ENCODE peak calls at places on chromosomes 6 and 20, in six cellular contexts. F, Y, L, I, O and Z are unnamed samples.

GRCh38 chr20:18032977-18033892 is 24.5 kb downstream of the OVOL2 start:
- DNase-seq in F (peak; percentile 19), Y (no peak), L (no peak), I (no peak), O (no peak), Z (no peak)

GRCh38 chr6:114364295-114364694 is 21.5 kb upstream of the HS3ST5 start:
- DNase-seq in F (no peak), Y (peak; percentile 11), L (no peak), I (no peak), O (peak; percentile 56), Z (no peak)

GRCh38 chr6:32184084-32184640 is at the start of gene AGER:
- DNase-seq in F (no peak), Y (no peak), L (no peak), I (no peak), O (no peak), Z (no peak)

GRCh38 chr6:107489636-107490567 is at the start of gene SOBP:
- DNase-seq in F (peak; percentile 83), Y (peak; percentile 87), L (no peak), I (peak; percentile 38), O (peak; percentile 29), Z (no peak)

GRCh38 chr20:53937330-53937729 is 133.1 kb downstream of the BCAS1 start:
- DNase-seq in F (no peak), Y (no peak), L (no peak), I (no peak), O (no peak), Z (no peak)

GRCh38 chr6:30810813-30811329 is 66.5 kb upstream of the IER3 start:
- DNase-seq in F (no peak), Y (no peak), L (no peak), I (peak; percentile 88), O (no peak), Z (peak; percentile 48)

GRCh38 chr6:33926451-33926850 is 122.6 kb upstream of the MLN start:
- DNase-seq in F (peak; percentile 23), Y (no peak), L (no peak), I (peak; percentile 40), O (no peak), Z (no peak)

GRCh38 chr20:38805502-38805957 is at the start of gene PPP1R16B:
- DNase-seq in F (peak; percentile 85), Y (peak; percentile 76), L (no peak), I (peak; percentile 86), O (no peak), Z (no peak)

DNA sequence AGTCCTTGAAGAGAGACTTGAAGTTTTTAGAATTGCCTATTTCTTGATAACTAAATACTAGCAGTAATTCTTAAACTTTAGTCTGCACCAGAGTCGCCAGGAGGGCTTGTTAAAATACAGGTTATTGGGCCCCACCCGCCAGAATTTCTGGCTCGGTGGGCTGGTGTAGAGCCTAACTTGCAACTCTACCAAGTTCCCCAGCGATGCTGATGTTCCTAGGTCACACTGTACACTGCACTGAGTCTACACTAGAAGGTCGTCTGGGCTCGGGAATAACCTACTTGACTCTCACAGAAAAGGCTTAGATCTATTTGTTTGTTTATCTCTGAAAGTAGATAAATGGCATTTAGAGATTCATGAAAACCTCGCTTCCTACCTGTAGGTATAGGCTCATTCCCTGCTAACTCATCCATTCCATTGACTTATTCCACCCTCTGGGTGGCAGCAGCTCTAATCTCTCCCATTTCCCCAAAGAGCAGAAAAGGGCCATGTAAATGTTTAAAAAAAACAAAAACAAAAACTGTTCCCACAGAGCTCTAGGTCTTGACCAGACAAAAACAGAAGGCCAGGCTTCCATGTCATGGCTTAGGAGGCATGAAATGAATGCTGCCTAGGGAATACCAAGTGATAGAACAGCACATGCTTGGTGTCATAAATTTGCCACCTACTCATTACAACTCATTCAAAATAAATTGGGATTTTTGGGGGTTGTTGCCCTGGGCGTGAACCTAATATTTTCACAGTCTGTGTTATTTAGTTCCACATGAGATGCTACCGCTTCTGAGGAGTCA is 292.1 kb downstream of the ADGB start:
- DNase-seq in F (no peak), Y (no peak), L (no peak), I (no peak), O (no peak), Z (no peak)
- TF ChIP-seq CTCF in F (no peak), Y (no peak), L (peak; percentile 14), I (no peak), O (peak; percentile 6), Z (no peak)

GRCh38 chr6:167314180-167314821 is 10.6 kb upstream of the TTLL2 start:
- DNase-seq in F (no peak), Y (no peak), L (no peak), I (no peak), O (no peak), Z (no peak)

GRCh38 chr6:167308207-167308606 is 16.7 kb upstream of the TTLL2 start:
- DNase-seq in F (no peak), Y (no peak), L (no peak), I (no peak), O (no peak), Z (no peak)

GRCh38 chr6:167307342-167307955 is 16.3 kb downstream of the UNC93A start:
- DNase-seq in F (no peak), Y (no peak), L (no peak), I (no peak), O (no peak), Z (no peak)

GRCh38 chr6:167306401-167306998 is 15.4 kb downstream of the UNC93A start:
- DNase-seq in F (no peak), Y (no peak), L (no peak), I (no peak), O (peak; percentile 27), Z (no peak)

GRCh38 chr6:167311286-167311685 is 13.6 kb upstream of the TTLL2 start:
- DNase-seq in F (peak; percentile 53), Y (peak; percentile 15), L (no peak), I (no peak), O (no peak), Z (no peak)
- TF ChIP-seq CTCF in F (no peak), Y (no peak), L (no peak), I (no peak), O (no peak), Z (no peak)

GRCh38 chr6:111855775-111856174 is 17.5 kb downstream of the FYN start:
- DNase-seq in F (no peak), Y (no peak), L (no peak), I (no peak), O (no peak), Z (no peak)
- TF ChIP-seq CTCF in F (no peak), Y (no peak), L (no peak), I (no peak), O (no peak), Z (no peak)

GRCh38 chr20:62405108-62405980 is 1.7 kb downstream of the CABLES2 start:
- DNase-seq in F (peak; percentile 66), Y (peak; percentile 62), L (no peak), I (no peak), O (peak; percentile 22), Z (no peak)
- TF ChIP-seq CTCF in F (peak; percentile 70), Y (peak; percentile 64), L (peak; percentile 81), I (peak; percentile 5), O (peak; percentile 57), Z (peak; percentile 6)

GRCh38 chr6:136060052-136060451 is 190.1 kb downstream of the MTFR2 start:
- DNase-seq in F (no peak), Y (no peak), L (no peak), I (no peak), O (no peak), Z (no peak)

GRCh38 chr6:136060759-136061158 is 189.4 kb downstream of the MTFR2 start:
- DNase-seq in F (no peak), Y (no peak), L (no peak), I (no peak), O (no peak), Z (no peak)

GRCh38 chr6:136063095-136063494 is 187.0 kb downstream of the MTFR2 start:
- DNase-seq in F (no peak), Y (no peak), L (no peak), I (no peak), O (peak; percentile 77), Z (no peak)

GRCh38 chr6:136059308-136059707 is 190.8 kb downstream of the MTFR2 start:
- DNase-seq in F (no peak), Y (no peak), L (no peak), I (no peak), O (no peak), Z (no peak)

DNA sequence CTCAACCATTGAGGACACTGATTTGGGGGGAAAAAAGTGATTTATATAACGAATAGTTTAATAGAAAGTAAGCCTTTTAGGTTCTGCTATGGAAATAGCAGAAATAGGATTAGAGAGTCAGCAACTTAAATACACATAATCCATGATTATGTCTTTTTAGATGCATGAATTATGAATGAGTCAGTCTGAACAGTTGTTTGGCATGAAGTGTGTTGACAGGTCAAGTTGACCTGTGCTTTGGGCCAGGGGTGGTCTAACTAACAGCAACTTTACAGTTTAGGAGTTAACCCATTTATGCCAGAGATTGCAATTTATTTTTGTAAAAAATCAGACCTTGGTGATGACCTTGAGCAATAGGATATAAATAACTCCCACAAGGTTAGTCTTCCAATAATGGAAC is 191.3 kb downstream of the MTFR2 start:
- DNase-seq in F (no peak), Y (no peak), L (no peak), I (no peak), O (no peak), Z (no peak)
- TF ChIP-seq CTCF in F (no peak), Y (no peak), L (no peak), I (no peak), O (no peak), Z (no peak)